ENCODE peak calls at places on chromosomes 13 and 19, in ten cellular contexts. F, T, M, I, Q, H, X, J, B and P are unnamed samples.

GRCh38 chr19:18309525-18310064 is 13.3 kb downstream of the LSM4 start:
- DNase-seq in F (no peak), T (no peak), M (no peak), I (no peak), Q (no peak), H (no peak), X (no peak), J (no peak), B (no peak), P (no peak)

GRCh38 chr19:32233885-32234284 is 111.5 kb upstream of the ZNF507 start:
- DNase-seq in F (peak), T (no peak), M (no peak), I (no peak), Q (no peak), H (no peak), X (no peak), J (no peak), B (no peak), P (no peak)

GRCh38 chr19:46610413-46610775 is 9.3 kb downstream of the CALM3 start:
- DNase-seq in F (no peak), T (no peak), M (no peak), I (no peak), Q (no peak), H (no peak), X (no peak), J (no peak), B (no peak), P (no peak)

GRCh38 chr13:110298566-110299321 is 8.2 kb downstream of the COL4A1 start:
- DNase-seq in F (no peak), T (no peak), M (no peak), I (no peak), Q (no peak), H (no peak), X (no peak), J (no peak), B (no peak), P (no peak)

GRCh38 chr13:110044521-110045200 is 258.3 kb upstream of the IRS2 start:
- DNase-seq in F (no peak), T (no peak), M (no peak), I (no peak), Q (no peak), H (no peak), X (no peak), J (no peak), B (no peak), P (peak)

GRCh38 chr13:61898207-61898606 is 482.6 kb upstream of the PCDH20 start:
- DNase-seq in F (no peak), T (no peak), M (no peak), I (no peak), Q (no peak), H (no peak), X (no peak), J (no peak), B (no peak), P (no peak)

GRCh38 chr19:1794424-1795185 is 17.5 kb downstream of the ATP8B3 start:
- DNase-seq in F (no peak), T (peak), M (no peak), I (no peak), Q (no peak), H (no peak), X (no peak), J (no peak), B (no peak), P (no peak)

GRCh38 chr13:81927347-81927746 is 1586.4 kb upstream of the SPRY2 start:
- DNase-seq in F (no peak), T (peak), M (no peak), I (no peak), Q (no peak), H (peak), X (no peak), J (no peak), B (no peak), P (no peak)

GRCh38 chr13:104831823-104832222 is 1703.6 kb downstream of the EFNB2 start:
- DNase-seq in F (no peak), T (no peak), M (no peak), I (no peak), Q (peak), H (no peak), X (no peak), J (no peak), B (no peak), P (no peak)

GRCh38 chr19:47152632-47153031 is 22.0 kb downstream of the SAE1 start:
- DNase-seq in F (no peak), T (no peak), M (no peak), I (no peak), Q (no peak), H (no peak), X (no peak), J (peak), B (no peak), P (no peak)

GRCh38 chr13:113815151-113816058 is 48.5 kb downstream of the GAS6 start:
- DNase-seq in F (no peak), T (no peak), M (no peak), I (no peak), Q (no peak), H (no peak), X (no peak), J (no peak), B (peak), P (peak)